ENCODE peak calls at places on chromosomes 7 and 10, in five cellular contexts. S, P, B, J and X are unnamed samples.

GRCh38 chr7:102426268-102427031 is 6.9 kb upstream of the ORAI2 start:
- DNase-seq in S (no peak), P (peak), B (no peak), J (no peak), X (no peak)

GRCh38 chr10:32253821-32254220 is 93.1 kb downstream of the EPC1 start:
- DNase-seq in S (no peak), P (no peak), B (no peak), J (no peak), X (no peak)

GRCh38 chr10:70513848-70514309 is 35.3 kb downstream of the PALD1 start:
- DNase-seq in S (peak), P (no peak), B (no peak), J (no peak), X (no peak)

GRCh38 chr7:32881074-32881982 is 10.2 kb downstream of the KBTBD2 start:
- DNase-seq in S (no peak), P (no peak), B (no peak), J (no peak), X (no peak)

GRCh38 chr7:47361746-47362215 is 220.1 kb downstream of the TNS3 start:
- DNase-seq in S (no peak), P (no peak), B (peak), J (peak), X (peak)

GRCh38 chr7:28533731-28534531 is 121.6 kb downstream of the CREB5 start:
- DNase-seq in S (no peak), P (no peak), B (no peak), J (peak), X (no peak)

GRCh38 chr7:152076940-152077933 is 51.8 kb downstream of the GALNT11 start:
- DNase-seq in S (no peak), P (no peak), B (no peak), J (no peak), X (no peak)

GRCh38 chr7:88456490-88456889 is 149.8 kb upstream of the STEAP4 start:
- DNase-seq in S (no peak), P (no peak), B (no peak), J (no peak), X (no peak)

GRCh38 chr7:27073066-27073465 is 22.7 kb downstream of the HOXA1 start:
- DNase-seq in S (no peak), P (no peak), B (no peak), J (no peak), X (no peak)

GRCh38 chr10:107427021-107427420 is 262.5 kb upstream of the SORCS1 start:
- DNase-seq in S (no peak), P (no peak), B (no peak), J (no peak), X (no peak)